ENCODE peak calls at places on chromosome 13, in eight cellular contexts. One of them, this sample, is unnamed.

GRCh38 chr13:40221460-40222201 is 444.8 kb downstream of the FOXO1 start:
- DNase-seq in IMR-90: no peak
- DNase-seq in NCI-H1417: no peak
- DNase-seq in CD8-positive, alpha-beta T cell: peak; percentile 37
- DNase-seq in neural crest cell: no peak
- DNase-seq in RWPE1: no peak
- DNase-seq in AG10803: peak; percentile 37
- DNase-seq in H54: no peak
- DNase-seq in this sample: peak; percentile 77

GRCh38 chr13:60372141-60372540 is 24.9 kb upstream of the TDRD3 start:
- DNase-seq in NCI-H1417: no peak
- DNase-seq in CD8-positive, alpha-beta T cell: no peak
- DNase-seq in neural crest cell: no peak
- DNase-seq in RWPE1: no peak
- DNase-seq in H54: no peak
- DNase-seq in AG10803: no peak
- DNase-seq in IMR-90: no peak
- DNase-seq in this sample: no peak

GRCh38 chr13:99380921-99381645 is 73.9 kb upstream of the GPR183 start:
- DNase-seq in IMR-90: peak; percentile 7
- DNase-seq in H54: no peak
- DNase-seq in CD8-positive, alpha-beta T cell: peak; percentile 67
- DNase-seq in neural crest cell: no peak
- DNase-seq in AG10803: no peak
- DNase-seq in NCI-H1417: no peak
- DNase-seq in RWPE1: no peak
- DNase-seq in this sample: no peak

GRCh38 chr13:44237276-44237767 is 136.3 kb upstream of the SERP2 start:
- DNase-seq in CD8-positive, alpha-beta T cell: no peak
- DNase-seq in H54: no peak
- DNase-seq in IMR-90: peak; percentile 98
- DNase-seq in NCI-H1417: no peak
- DNase-seq in AG10803: peak; percentile 93
- DNase-seq in RWPE1: peak; percentile 71
- DNase-seq in neural crest cell: no peak
- DNase-seq in this sample: peak; percentile 97

GRCh38 chr13:30905932-30906383 is at the start of gene MEDAG:
- DNase-seq in NCI-H1417: no peak
- DNase-seq in RWPE1: no peak
- DNase-seq in AG10803: peak; percentile 66
- DNase-seq in neural crest cell: no peak
- DNase-seq in H54: no peak
- DNase-seq in CD8-positive, alpha-beta T cell: no peak
- DNase-seq in IMR-90: peak; percentile 57
- DNase-seq in this sample: peak; percentile 94

GRCh38 chr13:41284512-41285288 is 21.3 kb upstream of the MTRF1 start:
- DNase-seq in neural crest cell: no peak
- DNase-seq in CD8-positive, alpha-beta T cell: no peak
- DNase-seq in RWPE1: peak; percentile 84
- DNase-seq in NCI-H1417: no peak
- DNase-seq in AG10803: peak; percentile 85
- DNase-seq in H54: no peak
- DNase-seq in IMR-90: peak; percentile 88
- DNase-seq in this sample: peak; percentile 73

GRCh38 chr13:21573920-21574712 is 29.9 kb downstream of the MICU2 start:
- DNase-seq in IMR-90: no peak
- DNase-seq in NCI-H1417: no peak
- DNase-seq in H54: no peak
- DNase-seq in CD8-positive, alpha-beta T cell: no peak
- DNase-seq in RWPE1: no peak
- DNase-seq in AG10803: no peak
- DNase-seq in neural crest cell: no peak
- DNase-seq in this sample: no peak

GRCh38 chr13:106882222-106882621 is 314.3 kb upstream of the ARGLU1 start:
- DNase-seq in AG10803: no peak
- DNase-seq in RWPE1: no peak
- DNase-seq in neural crest cell: no peak
- DNase-seq in NCI-H1417: no peak
- DNase-seq in IMR-90: no peak
- DNase-seq in CD8-positive, alpha-beta T cell: no peak
- DNase-seq in H54: no peak
- DNase-seq in this sample: no peak

GRCh38 chr13:50650936-50651638 is 192.4 kb downstream of the DLEU7 start:
- DNase-seq in neural crest cell: no peak
- DNase-seq in CD8-positive, alpha-beta T cell: no peak
- DNase-seq in NCI-H1417: peak; percentile 42
- DNase-seq in AG10803: peak; percentile 8
- DNase-seq in RWPE1: no peak
- DNase-seq in IMR-90: peak; percentile 46
- DNase-seq in H54: no peak
- DNase-seq in this sample: peak; percentile 47

GRCh38 chr13:87311165-87311564 is 360.0 kb upstream of the SLITRK5 start:
- DNase-seq in neural crest cell: no peak
- DNase-seq in CD8-positive, alpha-beta T cell: no peak
- DNase-seq in H54: no peak
- DNase-seq in AG10803: no peak
- DNase-seq in NCI-H1417: no peak
- DNase-seq in RWPE1: no peak
- DNase-seq in IMR-90: no peak
- DNase-seq in this sample: no peak

GRCh38 chr13:84362777-84363176 is 480.5 kb upstream of the SLITRK1 start:
- DNase-seq in AG10803: peak; percentile 28
- DNase-seq in IMR-90: no peak
- DNase-seq in neural crest cell: no peak
- DNase-seq in H54: no peak
- DNase-seq in RWPE1: no peak
- DNase-seq in CD8-positive, alpha-beta T cell: no peak
- DNase-seq in NCI-H1417: no peak
- DNase-seq in this sample: peak; percentile 2

GRCh38 chr13:30446122-30446500 is 19.6 kb downstream of the HMGB1 start:
- DNase-seq in RWPE1: no peak
- DNase-seq in CD8-positive, alpha-beta T cell: no peak
- DNase-seq in IMR-90: no peak
- DNase-seq in NCI-H1417: no peak
- DNase-seq in H54: no peak
- DNase-seq in neural crest cell: no peak
- DNase-seq in AG10803: no peak
- DNase-seq in this sample: no peak

GRCh38 chr13:23987331-23987730 is 90.0 kb upstream of the C1QTNF9B start:
- DNase-seq in IMR-90: peak; percentile 84
- DNase-seq in NCI-H1417: no peak
- DNase-seq in AG10803: peak; percentile 84
- DNase-seq in CD8-positive, alpha-beta T cell: no peak
- DNase-seq in neural crest cell: no peak
- DNase-seq in RWPE1: no peak
- DNase-seq in H54: no peak
- DNase-seq in this sample: peak; percentile 63

GRCh38 chr13:44212633-44213387 is 160.8 kb upstream of the SERP2 start:
- DNase-seq in H54: no peak
- DNase-seq in RWPE1: no peak
- DNase-seq in neural crest cell: no peak
- DNase-seq in NCI-H1417: no peak
- DNase-seq in AG10803: peak; percentile 84
- DNase-seq in IMR-90: peak; percentile 77
- DNase-seq in CD8-positive, alpha-beta T cell: no peak
- DNase-seq in this sample: peak; percentile 71

GRCh38 chr13:112826565-112826964 is 136.7 kb downstream of the ATP11A start:
- DNase-seq in neural crest cell: no peak
- DNase-seq in AG10803: no peak
- DNase-seq in NCI-H1417: no peak
- DNase-seq in RWPE1: no peak
- DNase-seq in IMR-90: no peak
- DNase-seq in H54: no peak
- DNase-seq in CD8-positive, alpha-beta T cell: no peak
- DNase-seq in this sample: no peak

GRCh38 chr13:83229574-83230300 is 652.5 kb downstream of the SLITRK1 start:
- DNase-seq in neural crest cell: no peak
- DNase-seq in RWPE1: no peak
- DNase-seq in H54: no peak
- DNase-seq in CD8-positive, alpha-beta T cell: no peak
- DNase-seq in NCI-H1417: no peak
- DNase-seq in AG10803: peak; percentile 53
- DNase-seq in IMR-90: peak; percentile 40
- DNase-seq in this sample: peak; percentile 41

GRCh38 chr13:99972190-99972731 is 694 bp upstream of the ZIC5 start:
- DNase-seq in IMR-90: no peak
- DNase-seq in AG10803: no peak
- DNase-seq in neural crest cell: peak; percentile 9
- DNase-seq in CD8-positive, alpha-beta T cell: peak; percentile 10
- DNase-seq in NCI-H1417: no peak
- DNase-seq in RWPE1: no peak
- DNase-seq in H54: no peak
- DNase-seq in this sample: no peak

GRCh38 chr13:43472344-43472743 is 314.4 kb downstream of the ENOX1 start:
- DNase-seq in CD8-positive, alpha-beta T cell: no peak
- DNase-seq in RWPE1: no peak
- DNase-seq in IMR-90: no peak
- DNase-seq in NCI-H1417: no peak
- DNase-seq in neural crest cell: no peak
- DNase-seq in H54: no peak
- DNase-seq in AG10803: no peak
- DNase-seq in this sample: no peak

GRCh38 chr13:77535448-77535847 is at the start of gene SCEL:
- DNase-seq in CD8-positive, alpha-beta T cell: no peak
- DNase-seq in neural crest cell: no peak
- DNase-seq in IMR-90: no peak
- DNase-seq in AG10803: no peak
- DNase-seq in NCI-H1417: peak; percentile 52
- DNase-seq in H54: no peak
- DNase-seq in RWPE1: peak; percentile 82
- DNase-seq in this sample: no peak

GRCh38 chr13:114134944-114135610 is 2.7 kb upstream of the RASA3 start:
- DNase-seq in IMR-90: no peak
- DNase-seq in RWPE1: no peak
- DNase-seq in CD8-positive, alpha-beta T cell: no peak
- DNase-seq in NCI-H1417: no peak
- DNase-seq in neural crest cell: no peak
- DNase-seq in H54: no peak
- DNase-seq in AG10803: no peak
- DNase-seq in this sample: no peak

GRCh38 chr13:109785141-109785891 is 1.1 kb downstream of the IRS2 start:
- DNase-seq in RWPE1: no peak
- DNase-seq in AG10803: peak; percentile 65
- DNase-seq in NCI-H1417: peak; percentile 86
- DNase-seq in H54: no peak
- DNase-seq in CD8-positive, alpha-beta T cell: peak; percentile 53
- DNase-seq in neural crest cell: peak; percentile 36
- DNase-seq in IMR-90: peak; percentile 57
- DNase-seq in this sample: peak; percentile 69

GRCh38 chr13:48653074-48654054 is at the start of gene CYSLTR2:
- DNase-seq in NCI-H1417: peak; percentile 20
- DNase-seq in H54: no peak
- DNase-seq in neural crest cell: no peak
- DNase-seq in RWPE1: no peak
- DNase-seq in CD8-positive, alpha-beta T cell: peak; percentile 26
- DNase-seq in IMR-90: peak; percentile 13
- DNase-seq in AG10803: peak; percentile 34
- DNase-seq in this sample: peak; percentile 62

GRCh38 chr13:74047925-74048324 is 86.3 kb downstream of the KLF12 start:
- DNase-seq in NCI-H1417: no peak
- DNase-seq in neural crest cell: no peak
- DNase-seq in H54: no peak
- DNase-seq in RWPE1: peak; percentile 45
- DNase-seq in CD8-positive, alpha-beta T cell: no peak
- DNase-seq in IMR-90: no peak
- DNase-seq in AG10803: peak; percentile 15
- DNase-seq in this sample: peak; percentile 22

GRCh38 chr13:98184796-98185195 is 7.7 kb upstream of the RNF113B start:
- DNase-seq in NCI-H1417: no peak
- DNase-seq in IMR-90: peak; percentile 68
- DNase-seq in CD8-positive, alpha-beta T cell: no peak
- DNase-seq in H54: no peak
- DNase-seq in RWPE1: no peak
- DNase-seq in neural crest cell: no peak
- DNase-seq in AG10803: peak; percentile 69
- DNase-seq in this sample: peak; percentile 63

GRCh38 chr13:31545616-31546015 is 193.7 kb upstream of the RXFP2 start:
- DNase-seq in neural crest cell: no peak
- DNase-seq in IMR-90: no peak
- DNase-seq in RWPE1: no peak
- DNase-seq in NCI-H1417: no peak
- DNase-seq in H54: no peak
- DNase-seq in AG10803: peak; percentile 70
- DNase-seq in CD8-positive, alpha-beta T cell: no peak
- DNase-seq in this sample: peak; percentile 56

GRCh38 chr13:49629196-49629938 is 1.1 kb downstream of the ARL11 start:
- DNase-seq in NCI-H1417: no peak
- DNase-seq in RWPE1: no peak
- DNase-seq in H54: no peak
- DNase-seq in AG10803: no peak
- DNase-seq in CD8-positive, alpha-beta T cell: no peak
- DNase-seq in neural crest cell: no peak
- DNase-seq in IMR-90: no peak
- DNase-seq in this sample: no peak

GRCh38 chr13:43946281-43946680 is 66.6 kb downstream of the LACC1 start:
- DNase-seq in CD8-positive, alpha-beta T cell: no peak
- DNase-seq in IMR-90: no peak
- DNase-seq in H54: no peak
- DNase-seq in RWPE1: no peak
- DNase-seq in neural crest cell: no peak
- DNase-seq in AG10803: no peak
- DNase-seq in NCI-H1417: no peak
- DNase-seq in this sample: no peak

GRCh38 chr13:23140492-23140891 is 40.3 kb upstream of the SGCG start:
- DNase-seq in RWPE1: no peak
- DNase-seq in neural crest cell: no peak
- DNase-seq in NCI-H1417: no peak
- DNase-seq in IMR-90: peak; percentile 24
- DNase-seq in H54: no peak
- DNase-seq in AG10803: no peak
- DNase-seq in CD8-positive, alpha-beta T cell: no peak
- DNase-seq in this sample: peak; percentile 36

This sample was measured in cardiac fibroblast.